ENCODE peak calls at places on chromosome 7, in six cellular contexts. One of them, this sample, is unnamed. For H3K4me1, the result is how much of the 10 kb centered on the place peaks cover.

GRCh38 chr7:75650671-75651070 is 88.1 kb downstream of the HIP1 start:
- DNase-seq in GM23248: no peak
- DNase-seq in kidney: peak
- DNase-seq in fibroblast of lung: no peak
- DNase-seq in astrocyte: no peak
- DNase-seq in hepatocyte: no peak
- DNase-seq in this sample: no peak

GRCh38 chr7:78280276-78280675 is 481.7 kb downstream of the PHTF2 start:
- DNase-seq in kidney: no peak
- DNase-seq in fibroblast of lung: no peak
- DNase-seq in astrocyte: no peak
- DNase-seq in GM23248: no peak
- DNase-seq in hepatocyte: no peak
- DNase-seq in this sample: no peak

GRCh38 chr7:143408686-143409551 is at the start of gene EPHA1:
- DNase-seq in kidney: peak
- DNase-seq in astrocyte: no peak
- DNase-seq in fibroblast of lung: no peak
- DNase-seq in GM23248: peak
- DNase-seq in hepatocyte: peak
- DNase-seq in this sample: peak

GRCh38 chr7:127943541-127944521 is 87.4 kb downstream of the LRRC4 start:
- DNase-seq in GM23248: peak
- DNase-seq in kidney: no peak
- DNase-seq in astrocyte: peak
- DNase-seq in hepatocyte: peak
- DNase-seq in fibroblast of lung: peak
- DNase-seq in this sample: no peak

GRCh38 chr7:44771358-44771757 is 22.7 kb downstream of the ZMIZ2 start:
- DNase-seq in fibroblast of lung: no peak
- DNase-seq in GM23248: no peak
- DNase-seq in astrocyte: no peak
- DNase-seq in hepatocyte: no peak
- DNase-seq in kidney: no peak
- DNase-seq in this sample: no peak

GRCh38 chr7:42014625-42015412 is 222.2 kb downstream of the GLI3 start:
- DNase-seq in hepatocyte: peak
- DNase-seq in GM23248: peak
- DNase-seq in astrocyte: no peak
- DNase-seq in fibroblast of lung: peak
- DNase-seq in kidney: no peak
- DNase-seq in this sample: no peak

GRCh38 chr7:45627691-45628456 is 53.7 kb downstream of the ADCY1 start:
- DNase-seq in astrocyte: no peak
- DNase-seq in fibroblast of lung: no peak
- DNase-seq in GM23248: no peak
- DNase-seq in kidney: no peak
- DNase-seq in hepatocyte: no peak
- DNase-seq in this sample: no peak

GRCh38 chr7:101565601-101566209 is 63.4 kb downstream of the MYL10 start:
- DNase-seq in GM23248: no peak
- DNase-seq in astrocyte: no peak
- DNase-seq in fibroblast of lung: no peak
- DNase-seq in hepatocyte: no peak
- DNase-seq in kidney: no peak
- DNase-seq in this sample: no peak

GRCh38 chr7:123355576-123356195 is 155.9 kb upstream of the SLC13A1 start:
- DNase-seq in hepatocyte: peak
- DNase-seq in astrocyte: peak
- DNase-seq in kidney: no peak
- DNase-seq in fibroblast of lung: no peak
- DNase-seq in GM23248: no peak
- DNase-seq in this sample: no peak

GRCh38 chr7:55535637-55536016 is 36.7 kb downstream of the VOPP1 start:
- DNase-seq in astrocyte: no peak
- DNase-seq in fibroblast of lung: no peak
- DNase-seq in kidney: no peak
- DNase-seq in hepatocyte: no peak
- DNase-seq in GM23248: no peak
- DNase-seq in this sample: no peak

GRCh38 chr7:122027058-122027457 is 117.0 kb downstream of the AASS start:
- DNase-seq in hepatocyte: no peak
- DNase-seq in GM23248: no peak
- DNase-seq in fibroblast of lung: no peak
- DNase-seq in kidney: no peak
- DNase-seq in astrocyte: no peak
- DNase-seq in this sample: no peak

GRCh38 chr7:39811161-39811614 is 138.9 kb upstream of the CDK13 start:
- DNase-seq in GM23248: peak
- DNase-seq in kidney: no peak
- DNase-seq in fibroblast of lung: peak
- DNase-seq in astrocyte: peak
- DNase-seq in hepatocyte: no peak
- DNase-seq in this sample: peak

GRCh38 chr7:1387261-1387660 is 72.0 kb downstream of the MICALL2 start:
- DNase-seq in fibroblast of lung: no peak
- DNase-seq in GM23248: no peak
- DNase-seq in kidney: no peak
- DNase-seq in astrocyte: no peak
- DNase-seq in hepatocyte: no peak
- DNase-seq in this sample: no peak

GRCh38 chr7:154913645-154914579 is 89.0 kb downstream of the PAXIP1 start:
- DNase-seq in hepatocyte: peak
- DNase-seq in GM23248: peak
- DNase-seq in kidney: peak
- DNase-seq in astrocyte: peak
- DNase-seq in fibroblast of lung: peak
- DNase-seq in this sample: peak

GRCh38 chr7:107446531-107446930 is 23.3 kb upstream of the GPR22 start:
- DNase-seq in astrocyte: peak
- DNase-seq in hepatocyte: no peak
- DNase-seq in GM23248: peak
- DNase-seq in fibroblast of lung: peak
- DNase-seq in kidney: no peak
- DNase-seq in this sample: peak

GRCh38 chr7:134480730-134481129 is 21.8 kb upstream of the AKR1B1 start:
- DNase-seq in hepatocyte: no peak
- DNase-seq in kidney: no peak
- DNase-seq in astrocyte: peak
- DNase-seq in fibroblast of lung: peak
- DNase-seq in GM23248: peak
- DNase-seq in this sample: no peak

GRCh38 chr7:20778063-20778721 is 8.5 kb downstream of the SP8 start:
- DNase-seq in astrocyte: no peak
- DNase-seq in fibroblast of lung: no peak
- DNase-seq in GM23248: peak
- DNase-seq in hepatocyte: peak
- DNase-seq in kidney: no peak
- DNase-seq in this sample: peak

GRCh38 chr7:28029036-28029435 is 151.6 kb downstream of the JAZF1 start:
- DNase-seq in kidney: no peak
- DNase-seq in hepatocyte: no peak
- DNase-seq in astrocyte: peak
- DNase-seq in fibroblast of lung: no peak
- DNase-seq in GM23248: peak
- DNase-seq in this sample: peak
- H3K4me1 ChIP-seq in kidney: under half
- H3K4me1 ChIP-seq in hepatocyte: under half
- H3K4me1 ChIP-seq in astrocyte: under half
- H3K4me1 ChIP-seq in fibroblast of lung: under half
- H3K4me1 ChIP-seq in GM23248: under half
- H3K4me1 ChIP-seq in this sample: under half

GRCh38 chr7:106085015-106085414 is 27.1 kb downstream of the SYPL1 start:
- DNase-seq in astrocyte: no peak
- DNase-seq in fibroblast of lung: no peak
- DNase-seq in kidney: no peak
- DNase-seq in hepatocyte: no peak
- DNase-seq in GM23248: no peak
- DNase-seq in this sample: no peak
- H3K4me1 ChIP-seq in astrocyte: under half
- H3K4me1 ChIP-seq in fibroblast of lung: under half
- H3K4me1 ChIP-seq in kidney: under half
- H3K4me1 ChIP-seq in hepatocyte: under half
- H3K4me1 ChIP-seq in GM23248: under half
- H3K4me1 ChIP-seq in this sample: under half

GRCh38 chr7:84191261-84191660 is 3.3 kb downstream of the SEMA3A start:
- DNase-seq in fibroblast of lung: peak
- DNase-seq in GM23248: peak
- DNase-seq in hepatocyte: no peak
- DNase-seq in astrocyte: no peak
- DNase-seq in kidney: no peak
- DNase-seq in this sample: no peak
- H3K4me1 ChIP-seq in fibroblast of lung: under half
- H3K4me1 ChIP-seq in GM23248: half or more
- H3K4me1 ChIP-seq in hepatocyte: under half
- H3K4me1 ChIP-seq in astrocyte: under half
- H3K4me1 ChIP-seq in kidney: under half
- H3K4me1 ChIP-seq in this sample: half or more

GRCh38 chr7:43649755-43650274 is 66.9 kb downstream of the STK17A start:
- DNase-seq in GM23248: no peak
- DNase-seq in astrocyte: no peak
- DNase-seq in kidney: no peak
- DNase-seq in hepatocyte: no peak
- DNase-seq in fibroblast of lung: no peak
- DNase-seq in this sample: peak
- H3K4me1 ChIP-seq in GM23248: half or more
- H3K4me1 ChIP-seq in astrocyte: half or more
- H3K4me1 ChIP-seq in kidney: under half
- H3K4me1 ChIP-seq in hepatocyte: under half
- H3K4me1 ChIP-seq in fibroblast of lung: half or more
- H3K4me1 ChIP-seq in this sample: under half

GRCh38 chr7:106071999-106072714 is 40.0 kb downstream of the SYPL1 start:
- DNase-seq in GM23248: no peak
- DNase-seq in fibroblast of lung: no peak
- DNase-seq in astrocyte: no peak
- DNase-seq in kidney: no peak
- DNase-seq in hepatocyte: peak
- DNase-seq in this sample: no peak

GRCh38 chr7:106072715-106073091 is 39.4 kb downstream of the SYPL1 start:
- DNase-seq in astrocyte: no peak
- DNase-seq in fibroblast of lung: no peak
- DNase-seq in GM23248: no peak
- DNase-seq in kidney: no peak
- DNase-seq in hepatocyte: no peak
- DNase-seq in this sample: no peak

GRCh38 chr7:106071356-106071998 is 40.6 kb downstream of the SYPL1 start:
- DNase-seq in astrocyte: no peak
- DNase-seq in kidney: peak
- DNase-seq in GM23248: no peak
- DNase-seq in hepatocyte: no peak
- DNase-seq in fibroblast of lung: no peak
- DNase-seq in this sample: no peak

GRCh38 chr7:106074257-106074656 is 37.9 kb downstream of the SYPL1 start:
- DNase-seq in kidney: no peak
- DNase-seq in GM23248: no peak
- DNase-seq in fibroblast of lung: no peak
- DNase-seq in hepatocyte: no peak
- DNase-seq in astrocyte: no peak
- DNase-seq in this sample: no peak

GRCh38 chr7:106073701-106074100 is 38.4 kb downstream of the SYPL1 start:
- DNase-seq in fibroblast of lung: no peak
- DNase-seq in astrocyte: no peak
- DNase-seq in GM23248: no peak
- DNase-seq in hepatocyte: no peak
- DNase-seq in kidney: no peak
- DNase-seq in this sample: no peak
- H3K4me1 ChIP-seq in fibroblast of lung: under half
- H3K4me1 ChIP-seq in astrocyte: under half
- H3K4me1 ChIP-seq in GM23248: under half
- H3K4me1 ChIP-seq in hepatocyte: under half
- H3K4me1 ChIP-seq in kidney: under half
- H3K4me1 ChIP-seq in this sample: under half

DNA sequence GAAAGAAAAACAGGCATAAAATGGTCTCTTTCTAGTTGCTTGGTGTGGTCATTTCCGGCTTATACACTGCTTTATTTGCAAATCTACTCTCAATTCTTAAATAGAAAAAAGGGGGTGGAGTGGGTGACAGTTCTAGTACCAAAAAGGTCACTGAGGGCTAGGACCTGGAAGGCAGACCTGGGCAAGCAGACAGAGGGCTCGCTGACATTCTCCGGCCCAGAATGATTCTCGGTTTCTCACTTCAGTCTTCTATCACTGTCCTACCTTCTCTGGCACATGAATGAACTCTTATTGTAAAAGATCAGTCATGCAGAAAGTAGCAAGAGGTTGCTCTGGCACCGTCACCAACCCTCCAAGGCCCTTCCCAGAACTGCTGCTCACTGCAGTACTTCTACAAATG is 54.0 kb downstream of the MALSU1 start:
- DNase-seq in hepatocyte: no peak
- DNase-seq in GM23248: no peak
- DNase-seq in kidney: no peak
- DNase-seq in fibroblast of lung: no peak
- DNase-seq in astrocyte: no peak
- DNase-seq in this sample: no peak
- H3K4me1 ChIP-seq in hepatocyte: under half
- H3K4me1 ChIP-seq in GM23248: under half
- H3K4me1 ChIP-seq in kidney: under half
- H3K4me1 ChIP-seq in fibroblast of lung: under half
- H3K4me1 ChIP-seq in astrocyte: half or more
- H3K4me1 ChIP-seq in this sample: under half

DNA sequence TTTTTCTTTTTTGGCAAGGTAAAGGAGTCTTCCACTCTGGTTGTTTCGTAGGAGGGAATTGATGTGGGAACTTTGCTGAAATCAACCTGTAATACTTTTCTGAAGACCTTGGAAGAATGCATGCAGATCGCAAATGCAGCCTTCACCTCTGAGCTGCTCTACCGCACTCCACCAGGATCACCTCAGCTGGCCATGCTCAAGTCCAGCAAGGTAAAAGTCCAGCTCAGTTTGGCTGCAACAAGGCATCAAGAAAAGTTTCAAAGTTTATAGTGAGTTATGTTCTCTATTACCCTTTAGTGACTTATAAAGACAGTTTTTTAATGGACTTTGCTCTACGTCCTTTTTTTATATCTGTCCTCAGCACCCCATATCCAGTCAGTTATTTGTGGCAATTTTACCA is 21.0 kb downstream of the PLEKHA8 start:
- DNase-seq in astrocyte: no peak
- DNase-seq in fibroblast of lung: no peak
- DNase-seq in GM23248: no peak
- DNase-seq in hepatocyte: no peak
- DNase-seq in kidney: no peak
- DNase-seq in this sample: no peak
- H3K4me1 ChIP-seq in astrocyte: under half
- H3K4me1 ChIP-seq in fibroblast of lung: under half
- H3K4me1 ChIP-seq in GM23248: under half
- H3K4me1 ChIP-seq in hepatocyte: under half
- H3K4me1 ChIP-seq in kidney: under half
- H3K4me1 ChIP-seq in this sample: under half

GRCh38 chr7:129634361-129635034 is 23.0 kb downstream of the NRF1 start:
- DNase-seq in kidney: no peak
- DNase-seq in GM23248: no peak
- DNase-seq in astrocyte: no peak
- DNase-seq in fibroblast of lung: no peak
- DNase-seq in hepatocyte: no peak
- DNase-seq in this sample: no peak
- H3K4me1 ChIP-seq in kidney: under half
- H3K4me1 ChIP-seq in GM23248: under half
- H3K4me1 ChIP-seq in astrocyte: under half
- H3K4me1 ChIP-seq in fibroblast of lung: under half
- H3K4me1 ChIP-seq in hepatocyte: under half
- H3K4me1 ChIP-seq in this sample: under half

This sample was measured in foreskin keratinocyte.